ENCODE peak calls at places on chromosomes 13 and 19, in eight cellular contexts. X is progenitor cell of endocrine pancreas; W is cardiac fibroblast; I is GM20000; O is cardiac muscle cell; Z is CD4-positive, alpha-beta T cell; B is GM23338; U is NB4. V is an unnamed sample.

GRCh38 chr19:33740811-33741396 is 55.8 kb upstream of the KCTD15 start:
- DNase-seq in X (peak), W (peak), I (peak), O (peak), Z (no peak), B (peak), U (peak), V (peak)

GRCh38 chr13:48562296-48563066 is 29.6 kb upstream of the RCBTB2 start:
- DNase-seq in X (no peak), W (no peak), I (peak), O (no peak), Z (peak), B (no peak), U (peak), V (peak)

GRCh38 chr19:28051047-28051446 is 1161.9 kb downstream of the UQCRFS1 start:
- DNase-seq in X (no peak), W (no peak), I (no peak), O (no peak), Z (no peak), B (no peak), U (no peak), V (no peak)

GRCh38 chr19:35557539-35558399 is 5.7 kb downstream of the ATP4A start:
- DNase-seq in X (peak), W (peak), I (peak), O (peak), Z (peak), B (peak), U (no peak), V (peak)

GRCh38 chr19:35641515-35642151 is at the start of gene ETV2:
- DNase-seq in X (no peak), W (peak), I (peak), O (peak), Z (peak), B (peak), U (peak), V (peak)

GRCh38 chr19:31980851-31981250 is 364.6 kb upstream of the ZNF507 start:
- DNase-seq in X (no peak), W (no peak), I (no peak), O (no peak), Z (no peak), B (no peak), U (no peak), V (no peak)

GRCh38 chr19:45497791-45498190 is 452 bp upstream of the PPM1N start:
- DNase-seq in X (no peak), W (no peak), I (no peak), O (no peak), Z (no peak), B (peak), U (no peak), V (no peak)

GRCh38 chr13:114020750-114021463 is 47.0 kb upstream of the C13orf46 start:
- DNase-seq in X (no peak), W (no peak), I (no peak), O (no peak), Z (no peak), B (no peak), U (no peak), V (no peak)

GRCh38 chr19:17325881-17326594 is 8.6 kb downstream of the ANO8 start:
- DNase-seq in X (no peak), W (no peak), I (no peak), O (no peak), Z (no peak), B (no peak), U (no peak), V (no peak)

GRCh38 chr19:41409288-41409687 is 11.7 kb downstream of the BCKDHA start:
- DNase-seq in X (no peak), W (peak), I (no peak), O (peak), Z (no peak), B (no peak), U (peak), V (no peak)

GRCh38 chr19:33449799-33450198 is 71.8 kb downstream of the PEPD start:
- DNase-seq in X (no peak), W (no peak), I (no peak), O (no peak), Z (no peak), B (no peak), U (no peak), V (no peak)

GRCh38 chr19:13841339-13842293 is 35.3 kb upstream of the NANOS3 start:
- DNase-seq in X (no peak), W (peak), I (no peak), O (peak), Z (no peak), B (no peak), U (peak), V (no peak)

GRCh38 chr19:22523940-22524339 is 101.8 kb upstream of the ZNF98 start:
- DNase-seq in X (no peak), W (no peak), I (no peak), O (no peak), Z (no peak), B (no peak), U (peak), V (no peak)

GRCh38 chr19:27740396-27740795 is 1472.6 kb downstream of the UQCRFS1 start:
- DNase-seq in X (no peak), W (no peak), I (no peak), O (no peak), Z (no peak), B (no peak), U (no peak), V (no peak)

GRCh38 chr13:109871018-109871370 is 84.6 kb upstream of the IRS2 start:
- DNase-seq in X (no peak), W (no peak), I (no peak), O (peak), Z (no peak), B (no peak), U (no peak), V (no peak)

GRCh38 chr13:110706570-110707378 is 858 bp upstream of the CARS2 start:
- DNase-seq in X (no peak), W (no peak), I (no peak), O (no peak), Z (no peak), B (no peak), U (no peak), V (no peak)

GRCh38 chr19:39397360-39398296 is 6.5 kb downstream of the MED29 start:
- DNase-seq in X (peak), W (peak), I (peak), O (peak), Z (peak), B (peak), U (peak), V (peak)

GRCh38 chr13:102100234-102100633 is 301.6 kb downstream of the FGF14 start:
- DNase-seq in X (no peak), W (no peak), I (no peak), O (no peak), Z (no peak), B (peak), U (no peak), V (no peak)

GRCh38 chr13:114017028-114017630 is 43.3 kb upstream of the C13orf46 start:
- DNase-seq in X (no peak), W (peak), I (no peak), O (peak), Z (no peak), B (peak), U (no peak), V (peak)

GRCh38 chr19:44451687-44452086 is 3.4 kb upstream of the ZNF229 start:
- DNase-seq in X (no peak), W (no peak), I (no peak), O (no peak), Z (no peak), B (no peak), U (no peak), V (no peak)

GRCh38 chr19:15466851-15467733 is 2.7 kb upstream of the RASAL3 start:
- DNase-seq in X (no peak), W (peak), I (peak), O (peak), Z (peak), B (no peak), U (peak), V (peak)

GRCh38 chr13:30731658-30732390 is 3.5 kb upstream of the ALOX5AP start:
- DNase-seq in X (no peak), W (no peak), I (no peak), O (no peak), Z (no peak), B (no peak), U (no peak), V (no peak)

GRCh38 chr13:112783135-112783945 is 93.5 kb downstream of the ATP11A start:
- DNase-seq in X (no peak), W (peak), I (no peak), O (peak), Z (no peak), B (no peak), U (no peak), V (no peak)

GRCh38 chr13:33109801-33110200 is 93.6 kb downstream of the KL start:
- DNase-seq in X (no peak), W (no peak), I (peak), O (no peak), Z (no peak), B (peak), U (no peak), V (peak)

GRCh38 chr19:33194884-33195710 is 967 bp downstream of the LRP3 start:
- DNase-seq in X (no peak), W (peak), I (no peak), O (peak), Z (no peak), B (peak), U (peak), V (no peak)

GRCh38 chr19:485583-486236 is 10.6 kb upstream of the MADCAM1 start:
- DNase-seq in X (no peak), W (peak), I (no peak), O (peak), Z (no peak), B (no peak), U (no peak), V (no peak)

GRCh38 chr13:27975579-27976361 is 6.7 kb upstream of the CDX2 start:
- DNase-seq in X (peak), W (no peak), I (no peak), O (no peak), Z (no peak), B (no peak), U (no peak), V (no peak)

GRCh38 chr19:29805026-29805925 is 6.5 kb upstream of the CCNE1 start:
- DNase-seq in X (no peak), W (no peak), I (no peak), O (no peak), Z (no peak), B (no peak), U (no peak), V (no peak)

GRCh38 chr13:90302113-90302512 is 1045.4 kb upstream of the MIR17HG start:
- DNase-seq in X (no peak), W (peak), I (no peak), O (peak), Z (no peak), B (no peak), U (no peak), V (no peak)

GRCh38 chr19:45955905-45956608 is 17.6 kb downstream of the NOVA2 start:
- DNase-seq in X (no peak), W (peak), I (no peak), O (peak), Z (no peak), B (no peak), U (peak), V (no peak)

GRCh38 chr13:52348081-52348480 is 57.9 kb downstream of the THSD1 start:
- DNase-seq in X (no peak), W (peak), I (no peak), O (peak), Z (no peak), B (no peak), U (no peak), V (no peak)

GRCh38 chr19:14542721-14543328 is 13.4 kb downstream of the TECR start:
- DNase-seq in X (no peak), W (peak), I (no peak), O (peak), Z (no peak), B (no peak), U (peak), V (no peak)

GRCh38 chr13:105497597-105497996 is 1037.9 kb downstream of the EFNB2 start:
- DNase-seq in X (no peak), W (no peak), I (no peak), O (no peak), Z (no peak), B (no peak), U (no peak), V (no peak)

GRCh38 chr13:60343978-60344377 is 53.0 kb upstream of the TDRD3 start:
- DNase-seq in X (no peak), W (no peak), I (no peak), O (no peak), Z (no peak), B (no peak), U (no peak), V (no peak)

GRCh38 chr13:50376895-50377575 is 361.8 kb downstream of the KCNRG start:
- DNase-seq in X (no peak), W (no peak), I (no peak), O (no peak), Z (no peak), B (peak), U (no peak), V (no peak)
- TF ChIP-seq CTCF in X (peak), W (no peak), I (no peak), O (no peak), Z (no peak), B (peak), U (no peak), V (no peak)

GRCh38 chr13:73397486-73398020 is 338.7 kb downstream of the KLF5 start:
- DNase-seq in X (no peak), W (no peak), I (no peak), O (no peak), Z (no peak), B (no peak), U (no peak), V (no peak)

GRCh38 chr13:73399347-73400216 is 340.8 kb downstream of the KLF5 start:
- DNase-seq in X (no peak), W (no peak), I (no peak), O (no peak), Z (no peak), B (peak), U (no peak), V (no peak)

GRCh38 chr13:73404581-73404980 is 345.8 kb downstream of the KLF5 start:
- DNase-seq in X (no peak), W (no peak), I (no peak), O (no peak), Z (no peak), B (no peak), U (no peak), V (no peak)

GRCh38 chr13:73403362-73404150 is 344.8 kb downstream of the KLF5 start:
- DNase-seq in X (no peak), W (no peak), I (no peak), O (no peak), Z (no peak), B (no peak), U (no peak), V (no peak)

GRCh38 chr13:73401769-73402168 is 343.0 kb downstream of the KLF5 start:
- DNase-seq in X (no peak), W (no peak), I (no peak), O (no peak), Z (no peak), B (peak), U (no peak), V (no peak)
- TF ChIP-seq CTCF in X (no peak), W (no peak), I (no peak), O (no peak), Z (no peak), B (peak), U (no peak), V (no peak)

DNA sequence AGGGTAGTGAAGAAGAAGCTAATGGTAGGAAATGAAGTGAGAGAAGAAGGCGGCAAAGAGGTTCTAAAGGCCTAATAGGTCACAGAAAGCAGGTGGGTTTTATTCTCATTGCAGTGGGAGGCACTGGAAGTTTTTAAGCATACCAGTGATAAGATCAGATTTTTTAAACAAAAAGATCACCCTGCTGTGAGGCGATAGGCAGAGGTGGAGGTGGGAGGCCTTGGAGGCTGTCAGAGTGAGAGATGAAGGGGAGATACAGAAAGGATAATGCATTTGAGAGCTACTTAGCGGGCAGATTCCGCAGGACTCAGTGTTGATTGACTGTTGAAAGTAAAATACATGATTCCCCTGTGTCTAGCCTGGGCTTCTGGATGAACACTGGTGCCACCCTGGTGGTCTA is 116.7 kb upstream of the FRY start:
- DNase-seq in X (no peak), W (no peak), I (no peak), O (no peak), Z (no peak), B (no peak), U (no peak), V (no peak)
- TF ChIP-seq CTCF in X (no peak), W (no peak), I (no peak), O (no peak), Z (no peak), B (no peak), U (no peak), V (no peak)

GRCh38 chr19:55882626-55883025 is 46.3 kb downstream of the NLRP4 start:
- DNase-seq in X (no peak), W (no peak), I (no peak), O (no peak), Z (no peak), B (no peak), U (no peak), V (no peak)

DNA sequence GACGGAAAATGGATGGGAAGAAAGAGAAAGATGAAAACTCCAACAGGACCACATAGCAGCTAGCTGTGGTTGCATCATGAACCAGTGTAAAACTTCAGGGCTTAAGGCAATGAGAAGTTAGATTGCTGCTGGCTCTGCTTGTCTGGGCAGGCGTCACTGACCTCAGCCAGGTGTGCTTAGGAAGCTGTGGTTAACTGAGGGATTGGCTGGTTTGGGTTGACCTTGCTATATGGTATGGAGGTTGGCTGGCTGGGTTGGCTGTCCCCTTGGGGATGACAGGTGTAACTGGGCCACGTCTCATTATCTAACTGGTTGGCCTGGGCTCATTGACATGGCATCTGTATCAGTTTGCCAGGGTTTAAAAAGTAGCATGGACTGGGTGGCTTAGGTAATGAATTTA is 40.9 kb downstream of the NLRP4 start:
- DNase-seq in X (no peak), W (no peak), I (no peak), O (no peak), Z (no peak), B (no peak), U (no peak), V (no peak)
- TF ChIP-seq CTCF in X (no peak), W (no peak), I (no peak), O (no peak), Z (no peak), B (no peak), U (no peak), V (no peak)